ENCODE peak calls at places on chromosomes 6 and 20, in six cellular contexts. One of them, this sample, is unnamed.

GRCh38 chr6:125310994-125311649 is 9.4 kb upstream of the HDDC2 start:
- DNase-seq in stomach: no peak
- DNase-seq in AG04450: peak; percentile 15
- DNase-seq in HFFc6: peak; percentile 62
- DNase-seq in upper lobe of right lung: no peak
- DNase-seq in AG10803: peak; percentile 63
- DNase-seq in this sample: peak; percentile 80

GRCh38 chr6:169253745-169254238 is at the start of gene THBS2:
- DNase-seq in AG04450: peak; percentile 81
- DNase-seq in AG10803: peak; percentile 94
- DNase-seq in upper lobe of right lung: peak; percentile 62
- DNase-seq in stomach: no peak
- DNase-seq in HFFc6: peak; percentile 92
- DNase-seq in this sample: peak; percentile 93

GRCh38 chr6:110950443-110950842 is 8.1 kb upstream of the GTF3C6 start:
- DNase-seq in upper lobe of right lung: no peak
- DNase-seq in AG10803: no peak
- DNase-seq in AG04450: no peak
- DNase-seq in HFFc6: no peak
- DNase-seq in stomach: no peak
- DNase-seq in this sample: no peak

GRCh38 chr20:36145877-36146707 is 8.4 kb upstream of the EPB41L1 start:
- DNase-seq in HFFc6: no peak
- DNase-seq in AG04450: no peak
- DNase-seq in upper lobe of right lung: no peak
- DNase-seq in stomach: peak; percentile 67
- DNase-seq in AG10803: no peak
- DNase-seq in this sample: no peak

GRCh38 chr6:107561325-107561724 is 71.4 kb downstream of the SOBP start:
- DNase-seq in AG04450: no peak
- DNase-seq in stomach: no peak
- DNase-seq in upper lobe of right lung: no peak
- DNase-seq in HFFc6: no peak
- DNase-seq in AG10803: peak; percentile 3
- DNase-seq in this sample: no peak

GRCh38 chr6:45709834-45710233 is 305.8 kb downstream of the CLIC5 start:
- DNase-seq in stomach: no peak
- DNase-seq in upper lobe of right lung: no peak
- DNase-seq in HFFc6: no peak
- DNase-seq in AG10803: no peak
- DNase-seq in AG04450: no peak
- DNase-seq in this sample: no peak

GRCh38 chr6:111555041-111555440 is 50.6 kb downstream of the TRAF3IP2 start:
- DNase-seq in stomach: no peak
- DNase-seq in HFFc6: peak; percentile 50
- DNase-seq in AG10803: peak; percentile 99
- DNase-seq in upper lobe of right lung: no peak
- DNase-seq in AG04450: no peak
- DNase-seq in this sample: peak; percentile 76

GRCh38 chr6:169886631-169887227 is 135.3 kb downstream of the ERMARD start:
- DNase-seq in upper lobe of right lung: no peak
- DNase-seq in AG10803: no peak
- DNase-seq in HFFc6: no peak
- DNase-seq in stomach: no peak
- DNase-seq in AG04450: no peak
- DNase-seq in this sample: no peak

GRCh38 chr6:149940673-149940984 is 1.2 kb upstream of the ULBP2 start:
- DNase-seq in AG10803: no peak
- DNase-seq in upper lobe of right lung: no peak
- DNase-seq in HFFc6: no peak
- DNase-seq in AG04450: no peak
- DNase-seq in stomach: no peak
- DNase-seq in this sample: no peak

GRCh38 chr6:45479834-45480696 is 102.3 kb upstream of the SUPT3H start:
- DNase-seq in upper lobe of right lung: no peak
- DNase-seq in AG10803: peak; percentile 82
- DNase-seq in HFFc6: peak; percentile 28
- DNase-seq in stomach: no peak
- DNase-seq in AG04450: peak; percentile 71
- DNase-seq in this sample: peak; percentile 70

GRCh38 chr6:41372526-41373366 is 37.3 kb downstream of the NCR2 start:
- DNase-seq in stomach: peak; percentile 34
- DNase-seq in AG04450: no peak
- DNase-seq in upper lobe of right lung: no peak
- DNase-seq in HFFc6: no peak
- DNase-seq in AG10803: no peak
- DNase-seq in this sample: peak; percentile 3

GRCh38 chr20:33352258-33353012 is 48.9 kb downstream of the CDK5RAP1 start:
- DNase-seq in AG04450: no peak
- DNase-seq in HFFc6: no peak
- DNase-seq in upper lobe of right lung: no peak
- DNase-seq in stomach: no peak
- DNase-seq in AG10803: no peak
- DNase-seq in this sample: no peak

GRCh38 chr20:33459599-33459998 is 16.0 kb upstream of the SNTA1 start:
- DNase-seq in stomach: no peak
- DNase-seq in upper lobe of right lung: no peak
- DNase-seq in AG10803: no peak
- DNase-seq in AG04450: no peak
- DNase-seq in HFFc6: no peak
- DNase-seq in this sample: no peak

GRCh38 chr20:62762376-62762775 is 33.9 kb upstream of the MRGBP start:
- DNase-seq in stomach: no peak
- DNase-seq in upper lobe of right lung: no peak
- DNase-seq in AG04450: no peak
- DNase-seq in AG10803: no peak
- DNase-seq in HFFc6: no peak
- DNase-seq in this sample: no peak

GRCh38 chr6:158815379-158815724 is 3.8 kb downstream of the EZR start:
- DNase-seq in HFFc6: no peak
- DNase-seq in AG10803: no peak
- DNase-seq in AG04450: no peak
- DNase-seq in stomach: peak; percentile 24
- DNase-seq in upper lobe of right lung: no peak
- DNase-seq in this sample: no peak

GRCh38 chr6:140923048-140923447 is 1209.7 kb upstream of the GJE1 start:
- DNase-seq in upper lobe of right lung: no peak
- DNase-seq in AG10803: no peak
- DNase-seq in HFFc6: no peak
- DNase-seq in AG04450: no peak
- DNase-seq in stomach: no peak
- DNase-seq in this sample: peak; percentile 32

GRCh38 chr6:140921366-140922226 is 1211.1 kb upstream of the GJE1 start:
- DNase-seq in upper lobe of right lung: no peak
- DNase-seq in AG04450: peak; percentile 51
- DNase-seq in HFFc6: peak; percentile 88
- DNase-seq in AG10803: peak; percentile 87
- DNase-seq in stomach: no peak
- DNase-seq in this sample: peak; percentile 87
- TF ChIP-seq CTCF in upper lobe of right lung: peak; percentile 66
- TF ChIP-seq CTCF in AG04450: peak; percentile 82
- TF ChIP-seq CTCF in HFFc6: peak; percentile 89
- TF ChIP-seq CTCF in AG10803: peak; percentile 85
- TF ChIP-seq CTCF in stomach: peak; percentile 39
- TF ChIP-seq CTCF in this sample: peak; percentile 86

GRCh38 chr6:139996253-139996834 is 621.9 kb upstream of the CITED2 start:
- DNase-seq in AG10803: no peak
- DNase-seq in AG04450: no peak
- DNase-seq in HFFc6: no peak
- DNase-seq in upper lobe of right lung: no peak
- DNase-seq in stomach: no peak
- DNase-seq in this sample: no peak
- TF ChIP-seq CTCF in AG10803: no peak
- TF ChIP-seq CTCF in AG04450: no peak
- TF ChIP-seq CTCF in HFFc6: no peak
- TF ChIP-seq CTCF in upper lobe of right lung: peak; percentile 13
- TF ChIP-seq CTCF in stomach: no peak
- TF ChIP-seq CTCF in this sample: no peak

DNA sequence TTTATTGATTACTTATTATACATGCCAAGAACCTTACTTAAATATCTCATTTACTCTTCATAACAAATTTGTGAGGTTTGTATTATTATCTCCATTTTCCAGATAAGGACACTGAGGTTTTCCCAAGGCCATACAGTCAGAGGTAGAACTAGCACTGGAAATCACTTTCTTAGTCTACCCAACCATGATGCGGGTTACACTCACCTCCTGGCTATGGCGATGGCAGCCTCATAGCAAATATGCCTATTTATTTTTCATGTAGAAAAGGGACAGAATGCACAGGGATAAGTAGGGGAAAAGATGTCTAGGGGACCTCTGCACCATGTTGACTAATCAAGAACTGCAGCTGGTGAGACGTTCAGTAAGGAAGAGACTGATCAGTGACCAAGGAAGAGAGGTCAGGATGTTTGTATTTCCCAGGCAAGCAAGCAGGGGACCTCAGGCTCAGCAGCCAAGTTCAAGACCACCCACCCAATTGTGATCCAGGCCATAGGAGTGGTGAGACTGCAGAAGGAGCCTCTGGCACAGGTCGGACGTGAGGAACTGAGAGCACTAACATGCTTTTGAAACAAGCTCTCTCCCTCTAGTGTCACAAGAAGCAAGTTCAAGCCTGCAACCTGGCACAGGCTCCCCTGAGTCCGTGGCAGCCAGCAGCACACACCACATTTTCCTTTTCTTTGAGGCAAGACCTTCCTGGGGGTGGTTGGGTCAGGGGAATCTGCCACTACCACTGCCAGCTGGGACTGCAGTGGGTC is 97.8 kb downstream of the GMPR start:
- DNase-seq in AG10803: peak; percentile 62
- DNase-seq in upper lobe of right lung: no peak
- DNase-seq in stomach: no peak
- DNase-seq in HFFc6: no peak
- DNase-seq in AG04450: no peak
- DNase-seq in this sample: no peak
- TF ChIP-seq CTCF in AG10803: peak; percentile 44
- TF ChIP-seq CTCF in upper lobe of right lung: no peak
- TF ChIP-seq CTCF in stomach: no peak
- TF ChIP-seq CTCF in HFFc6: peak; percentile 22
- TF ChIP-seq CTCF in AG04450: no peak
- TF ChIP-seq CTCF in this sample: no peak

GRCh38 chr20:1879934-1880333 is 15.3 kb upstream of the SIRPA start:
- DNase-seq in stomach: no peak
- DNase-seq in HFFc6: no peak
- DNase-seq in AG04450: no peak
- DNase-seq in upper lobe of right lung: no peak
- DNase-seq in AG10803: no peak
- DNase-seq in this sample: no peak
- TF ChIP-seq CTCF in stomach: no peak
- TF ChIP-seq CTCF in HFFc6: no peak
- TF ChIP-seq CTCF in AG04450: no peak
- TF ChIP-seq CTCF in upper lobe of right lung: no peak
- TF ChIP-seq CTCF in AG10803: no peak
- TF ChIP-seq CTCF in this sample: no peak

DNA sequence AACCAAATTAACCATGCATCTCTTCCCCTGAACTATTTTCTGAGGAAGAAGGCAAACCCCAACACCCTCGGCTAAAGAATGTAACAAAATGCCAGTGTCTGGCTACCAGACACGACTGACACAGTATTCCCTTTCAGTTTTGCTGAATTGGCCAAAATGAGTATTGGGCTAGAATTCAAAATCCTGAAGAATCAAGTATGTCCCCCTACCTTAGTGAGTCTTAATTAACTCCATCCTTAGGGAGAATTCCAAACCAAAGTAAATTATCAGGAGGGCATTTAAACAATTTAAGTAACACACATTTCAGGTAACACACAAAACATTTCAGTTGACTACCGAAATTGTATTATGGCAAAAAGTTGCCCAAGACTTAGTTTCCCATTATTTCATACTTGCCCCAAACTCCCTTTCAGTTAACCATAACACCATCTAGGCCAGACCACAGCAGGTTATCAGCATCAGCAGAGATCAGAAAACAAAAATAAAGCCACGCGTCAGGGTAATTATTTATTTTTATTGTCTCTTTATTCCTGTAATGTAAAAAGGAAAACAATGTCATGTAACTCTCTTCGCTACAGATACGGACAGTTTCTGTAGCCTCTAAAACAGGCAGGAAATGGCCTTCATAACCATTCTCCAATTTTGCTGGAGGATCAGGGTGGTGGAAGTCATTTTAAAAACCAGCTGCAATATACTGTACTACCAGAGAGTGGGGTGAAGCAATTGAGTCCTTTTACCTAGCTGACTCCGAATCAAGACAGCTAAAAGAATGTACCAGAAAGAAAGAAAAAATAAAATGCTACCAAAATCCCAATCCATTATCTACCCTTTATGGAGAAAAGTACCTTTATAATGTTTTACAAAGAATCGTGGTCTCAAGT is 1.9 kb downstream of the SNX5 start:
- DNase-seq in upper lobe of right lung: no peak
- DNase-seq in stomach: no peak
- DNase-seq in HFFc6: peak; percentile 49
- DNase-seq in AG10803: peak; percentile 51
- DNase-seq in AG04450: no peak
- DNase-seq in this sample: peak; percentile 59
- TF ChIP-seq CTCF in upper lobe of right lung: peak; percentile 32
- TF ChIP-seq CTCF in stomach: no peak
- TF ChIP-seq CTCF in HFFc6: peak; percentile 61
- TF ChIP-seq CTCF in AG10803: peak; percentile 53
- TF ChIP-seq CTCF in AG04450: peak; percentile 34
- TF ChIP-seq CTCF in this sample: peak; percentile 36

GRCh38 chr6:84161190-84161589 is 66.3 kb downstream of the CEP162 start:
- DNase-seq in upper lobe of right lung: no peak
- DNase-seq in AG10803: no peak
- DNase-seq in HFFc6: no peak
- DNase-seq in stomach: no peak
- DNase-seq in AG04450: no peak
- DNase-seq in this sample: no peak

GRCh38 chr6:84150680-84151079 is 76.8 kb downstream of the CEP162 start:
- DNase-seq in AG10803: peak; percentile 97
- DNase-seq in stomach: no peak
- DNase-seq in HFFc6: peak; percentile 57
- DNase-seq in AG04450: peak; percentile 24
- DNase-seq in upper lobe of right lung: no peak
- DNase-seq in this sample: peak; percentile 48

GRCh38 chr6:84151669-84152068 is 75.8 kb downstream of the CEP162 start:
- DNase-seq in HFFc6: no peak
- DNase-seq in AG04450: no peak
- DNase-seq in upper lobe of right lung: no peak
- DNase-seq in stomach: no peak
- DNase-seq in AG10803: no peak
- DNase-seq in this sample: no peak

GRCh38 chr6:84156306-84156705 is 71.1 kb downstream of the CEP162 start:
- DNase-seq in stomach: no peak
- DNase-seq in HFFc6: no peak
- DNase-seq in AG04450: no peak
- DNase-seq in AG10803: peak; percentile 13
- DNase-seq in upper lobe of right lung: no peak
- DNase-seq in this sample: no peak
- TF ChIP-seq CTCF in stomach: no peak
- TF ChIP-seq CTCF in HFFc6: no peak
- TF ChIP-seq CTCF in AG04450: no peak
- TF ChIP-seq CTCF in AG10803: no peak
- TF ChIP-seq CTCF in upper lobe of right lung: no peak
- TF ChIP-seq CTCF in this sample: no peak